ENCODE peak calls at places on chromosomes 7 and 10, in five cellular contexts. Y is CD4-positive, alpha-beta T cell; C is MCF 10A; D is GM10248; W is right lobe of liver. B is an unnamed sample.

GRCh38 chr10:133058267-133059092 is 29.2 kb upstream of the ADGRA1 start:
- DNase-seq in Y (no peak), C (no peak), D (no peak), W (no peak), B (no peak)

GRCh38 chr10:100100651-100101525 is 19.2 kb upstream of the CPN1 start:
- DNase-seq in Y (no peak), C (peak), D (peak), W (peak), B (no peak)

GRCh38 chr7:151721694-151722093 is 155.2 kb downstream of the PRKAG2 start:
- DNase-seq in Y (no peak), C (no peak), D (no peak), W (no peak), B (no peak)

GRCh38 chr10:94084344-94084743 is 90.6 kb downstream of the PLCE1 start:
- DNase-seq in Y (no peak), C (no peak), D (no peak), W (no peak), B (no peak)

GRCh38 chr7:130982160-130982638 is 248.2 kb upstream of the KLF14 start:
- DNase-seq in Y (no peak), C (peak), D (peak), W (no peak), B (no peak)

GRCh38 chr7:22588396-22588795 is 88.4 kb upstream of the STEAP1B start:
- DNase-seq in Y (no peak), C (no peak), D (no peak), W (no peak), B (no peak)

GRCh38 chr7:81415181-81415580 is 354.7 kb downstream of the HGF start:
- DNase-seq in Y (no peak), C (no peak), D (no peak), W (no peak), B (no peak)

GRCh38 chr10:82874671-82875070 is 999.7 kb downstream of the NRG3 start:
- DNase-seq in Y (no peak), C (peak), D (no peak), W (no peak), B (no peak)

GRCh38 chr7:51019231-51019844 is 236.6 kb upstream of the GRB10 start:
- DNase-seq in Y (no peak), C (peak), D (no peak), W (no peak), B (no peak)

GRCh38 chr10:68560916-68561691 is 967 bp downstream of the TET1 start:
- DNase-seq in Y (no peak), C (no peak), D (peak), W (no peak), B (no peak)

GRCh38 chr10:109773288-109773687 is 150.0 kb downstream of the XPNPEP1 start:
- DNase-seq in Y (no peak), C (no peak), D (no peak), W (no peak), B (no peak)

GRCh38 chr10:119161680-119162079 is 3.8 kb downstream of the SFXN4 start:
- DNase-seq in Y (no peak), C (peak), D (no peak), W (no peak), B (no peak)
- TF ChIP-seq CTCF in Y (no peak), C (no peak), D (no peak), W (no peak), B (no peak)

GRCh38 chr10:69871074-69871473 is 69.4 kb downstream of the COL13A1 start:
- DNase-seq in Y (no peak), C (no peak), D (no peak), W (no peak), B (no peak)
- TF ChIP-seq CTCF in Y (no peak), C (no peak), D (no peak), W (no peak), B (no peak)

GRCh38 chr7:132307465-132307864 is 268.8 kb downstream of the PLXNA4 start:
- DNase-seq in Y (no peak), C (no peak), D (no peak), W (no peak), B (no peak)
- TF ChIP-seq CTCF in Y (no peak), C (no peak), D (no peak), W (no peak), B (no peak)

DNA sequence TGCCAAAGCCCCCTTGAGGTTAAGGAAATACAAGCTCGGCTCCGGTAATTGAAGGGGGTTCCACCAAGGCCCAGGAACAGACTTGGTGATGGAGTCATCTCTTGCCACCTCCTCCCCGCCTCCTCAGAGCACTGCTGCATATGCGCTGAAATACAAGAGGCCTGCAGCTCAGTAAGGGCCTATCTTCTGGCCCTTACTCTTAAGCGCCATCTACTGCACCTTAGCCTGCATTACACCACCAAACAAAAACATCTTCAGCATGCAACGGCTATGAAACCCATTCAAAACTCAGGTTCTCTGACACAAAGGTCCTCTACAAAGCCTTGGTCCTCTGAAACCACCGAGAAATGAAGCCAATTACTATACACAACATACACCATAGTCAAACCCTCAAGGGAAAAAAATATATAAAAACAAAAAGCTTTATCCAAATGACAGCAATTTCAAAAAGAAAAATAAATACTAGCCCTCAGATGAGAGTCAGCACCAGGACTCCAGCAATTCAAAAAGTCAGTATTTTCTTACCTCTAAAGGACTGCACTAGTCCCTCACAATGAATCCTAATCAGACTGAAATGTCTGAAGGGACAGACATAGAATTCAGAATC is 176.8 kb upstream of the TBX20 start:
- DNase-seq in Y (no peak), C (peak), D (no peak), W (no peak), B (no peak)
- TF ChIP-seq CTCF in Y (no peak), C (peak), D (peak), W (no peak), B (no peak)

GRCh38 chr7:20834656-20835055 is 48.0 kb upstream of the SP8 start:
- DNase-seq in Y (no peak), C (peak), D (no peak), W (no peak), B (no peak)
- TF ChIP-seq CTCF in Y (no peak), C (peak), D (peak), W (peak), B (no peak)